ENCODE peak calls at places on chromosomes 16 and 17, in nine cellular contexts. G is IMR-90; F is NCI-H146; R is PC-3; B is astrocyte of the hippocampus; W is endodermal cell; P is activated CD8-positive, alpha-beta memory T cell treated with anti-CD3 and anti-CD28 coated beads, Interleukin-2, amount 50 U/mL, for 4 hours; A is SW 1271; Y is GM20000. J is an unnamed sample.

GRCh38 chr17:81735181-81736102 is 23.4 kb downstream of the SLC25A10 start:
- DNase-seq in Y (peak), G (peak), P (no peak), F (peak), R (peak), B (no peak), W (peak), A (no peak), J (peak)

GRCh38 chr16:89880477-89881367 is 7.3 kb downstream of the TCF25 start:
- DNase-seq in W (no peak), R (no peak), G (no peak), B (no peak), Y (no peak), F (no peak), A (no peak), P (no peak), J (no peak)

GRCh38 chr16:79600636-79601091 is at the start of gene MAF:
- DNase-seq in F (peak), R (peak), B (peak), Y (peak), P (peak), G (peak), W (peak), A (peak), J (peak)

GRCh38 chr17:29066053-29066452 is 23.1 kb downstream of the PIPOX start:
- DNase-seq in F (no peak), B (no peak), G (no peak), P (no peak), Y (no peak), R (no peak), A (no peak), W (no peak), J (no peak)

GRCh38 chr17:3890082-3890892 is 2.6 kb downstream of the CAMKK1 start:
- DNase-seq in B (peak), P (peak), G (peak), A (peak), R (peak), F (no peak), Y (no peak), W (peak), J (peak)

GRCh38 chr17:12667299-12667958 is 1.7 kb downstream of the MYOCD start:
- DNase-seq in W (peak), F (no peak), R (peak), A (no peak), Y (peak), B (peak), G (peak), P (no peak), J (no peak)

GRCh38 chr16:30092373-30093010 is 768 bp upstream of the TBX6 start:
- DNase-seq in Y (peak), R (peak), B (peak), W (peak), F (no peak), A (no peak), G (peak), P (peak), J (peak)

GRCh38 chr16:4179020-4179419 is 62.8 kb upstream of the ADCY9 start:
- DNase-seq in R (peak), P (no peak), G (peak), A (no peak), Y (no peak), F (no peak), B (no peak), W (no peak), J (no peak)

GRCh38 chr17:10743316-10744009 is 13.6 kb upstream of the TMEM220 start:
- DNase-seq in G (peak), R (peak), Y (no peak), B (peak), F (no peak), A (no peak), P (no peak), W (peak), J (no peak)

GRCh38 chr17:52790359-52790955 is 631.9 kb upstream of the CA10 start:
- DNase-seq in G (no peak), A (no peak), B (peak), F (no peak), R (no peak), W (peak), Y (no peak), P (no peak), J (peak)

GRCh38 chr16:66247516-66248089 is 118.9 kb upstream of the CDH5 start:
- DNase-seq in A (no peak), F (no peak), W (no peak), B (no peak), G (peak), R (peak), Y (no peak), P (no peak), J (no peak)

GRCh38 chr16:84312783-84313382 is 18.2 kb downstream of the WFDC1 start:
- DNase-seq in Y (no peak), P (no peak), B (no peak), R (peak), F (peak), G (no peak), A (no peak), W (peak), J (peak)

GRCh38 chr17:75909051-75909811 is 4.5 kb upstream of the MRPL38 start:
- DNase-seq in G (no peak), B (no peak), F (peak), W (no peak), P (no peak), A (no peak), Y (no peak), R (no peak), J (peak)

J was measured in NCI-H1436.